ENCODE peak calls at places on chromosomes 6 and 20, in six cellular contexts. V, R, X, Z, T and O are unnamed samples.
A peak's percentile ranks its signal among the peaks of the same experiment; 100 is the strongest.

GRCh38 chr20:6708010-6708409 is 59.5 kb upstream of the BMP2 start:
- DNase-seq in Z (peak; percentile 89), R (peak; percentile 77), X (peak; percentile 67), T (no peak), V (no peak), O (peak; percentile 45)

GRCh38 chr6:170371091-170371490 is 64.5 kb downstream of the FAM120B start:
- DNase-seq in X (no peak), V (no peak), T (no peak), R (no peak), Z (no peak), O (no peak)

GRCh38 chr6:25504661-25505060 is 147.4 kb upstream of the SCGN start:
- DNase-seq in V (no peak), T (no peak), R (peak; percentile 84), Z (peak; percentile 51), X (no peak), O (no peak)

GRCh38 chr20:24694727-24695528 is 225.5 kb downstream of the SYNDIG1 start:
- DNase-seq in X (no peak), V (no peak), T (no peak), R (no peak), Z (no peak), O (no peak)

GRCh38 chr20:25738198-25738597 is 41.5 kb upstream of the ZNF337 start:
- DNase-seq in X (no peak), V (no peak), T (no peak), R (no peak), Z (peak; percentile 81), O (peak; percentile 57)

GRCh38 chr20:33874129-33874528 is 63.0 kb downstream of the CHMP4B start:
- DNase-seq in T (no peak), X (no peak), R (no peak), Z (no peak), V (no peak), O (no peak)

GRCh38 chr6:121158438-121158837 is 175.8 kb downstream of the TBC1D32 start:
- DNase-seq in V (no peak), Z (no peak), X (no peak), T (no peak), R (peak; percentile 10), O (no peak)

GRCh38 chr20:4813076-4813838 is 91.5 kb downstream of the PRND start:
- DNase-seq in R (no peak), T (peak; percentile 51), X (no peak), Z (no peak), V (no peak), O (no peak)

GRCh38 chr20:44074252-44075151 is 112.5 kb downstream of the JPH2 start:
- DNase-seq in T (peak; percentile 28), X (no peak), R (peak; percentile 66), V (no peak), Z (peak; percentile 72), O (peak; percentile 26)

GRCh38 chr20:38363004-38363747 is 16.9 kb downstream of the LBP start:
- DNase-seq in Z (no peak), V (no peak), T (no peak), R (no peak), X (no peak), O (no peak)
- H3K4me3 ChIP-seq in Z (no peak overlapping the region), V (no peak overlapping the region), T (no peak overlapping the region), R (no peak overlapping the region), X (no peak overlapping the region), O (no peak overlapping the region)

GRCh38 chr6:47096233-47096887 is 54.2 kb upstream of the ADGRF1 start:
- DNase-seq in V (no peak), T (no peak), R (no peak), X (no peak), Z (no peak), O (no peak)

GRCh38 chr6:47094351-47094925 is 52.3 kb upstream of the ADGRF1 start:
- DNase-seq in R (peak; percentile 24), X (no peak), Z (peak; percentile 72), T (no peak), V (no peak), O (no peak)

GRCh38 chr6:47093169-47093568 is 51.0 kb upstream of the ADGRF1 start:
- DNase-seq in X (no peak), V (no peak), Z (no peak), T (no peak), R (no peak), O (no peak)

GRCh38 chr6:47090881-47091280 is 48.7 kb upstream of the ADGRF1 start:
- DNase-seq in Z (no peak), X (no peak), T (no peak), R (no peak), V (no peak), O (no peak)

DNA sequence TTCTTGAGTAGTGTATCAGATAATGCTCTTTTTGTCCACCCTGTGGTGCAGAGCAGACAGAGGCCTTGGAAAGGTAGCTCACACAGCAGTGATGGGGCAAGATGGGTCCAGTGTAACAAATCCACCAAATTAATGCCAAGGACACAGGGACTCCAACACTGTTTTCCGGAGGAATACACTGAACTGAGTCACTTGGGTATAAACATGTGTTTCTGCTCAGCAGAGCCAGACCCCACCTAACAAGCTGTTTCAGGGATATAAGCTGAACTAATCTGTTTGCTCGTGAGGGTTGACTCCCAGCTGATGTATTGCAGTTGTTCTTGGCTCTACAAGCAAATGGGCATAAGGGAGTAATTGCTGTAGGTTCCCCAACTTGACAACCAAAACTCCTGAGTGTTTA is 50.1 kb upstream of the ADGRF1 start:
- DNase-seq in V (no peak), Z (no peak), R (peak; percentile 80), T (no peak), X (no peak), O (no peak)
- H3K4me3 ChIP-seq in V (no peak overlapping the region), Z (no peak overlapping the region), R (no peak overlapping the region), T (no peak overlapping the region), X (no peak overlapping the region), O (no peak overlapping the region)

DNA sequence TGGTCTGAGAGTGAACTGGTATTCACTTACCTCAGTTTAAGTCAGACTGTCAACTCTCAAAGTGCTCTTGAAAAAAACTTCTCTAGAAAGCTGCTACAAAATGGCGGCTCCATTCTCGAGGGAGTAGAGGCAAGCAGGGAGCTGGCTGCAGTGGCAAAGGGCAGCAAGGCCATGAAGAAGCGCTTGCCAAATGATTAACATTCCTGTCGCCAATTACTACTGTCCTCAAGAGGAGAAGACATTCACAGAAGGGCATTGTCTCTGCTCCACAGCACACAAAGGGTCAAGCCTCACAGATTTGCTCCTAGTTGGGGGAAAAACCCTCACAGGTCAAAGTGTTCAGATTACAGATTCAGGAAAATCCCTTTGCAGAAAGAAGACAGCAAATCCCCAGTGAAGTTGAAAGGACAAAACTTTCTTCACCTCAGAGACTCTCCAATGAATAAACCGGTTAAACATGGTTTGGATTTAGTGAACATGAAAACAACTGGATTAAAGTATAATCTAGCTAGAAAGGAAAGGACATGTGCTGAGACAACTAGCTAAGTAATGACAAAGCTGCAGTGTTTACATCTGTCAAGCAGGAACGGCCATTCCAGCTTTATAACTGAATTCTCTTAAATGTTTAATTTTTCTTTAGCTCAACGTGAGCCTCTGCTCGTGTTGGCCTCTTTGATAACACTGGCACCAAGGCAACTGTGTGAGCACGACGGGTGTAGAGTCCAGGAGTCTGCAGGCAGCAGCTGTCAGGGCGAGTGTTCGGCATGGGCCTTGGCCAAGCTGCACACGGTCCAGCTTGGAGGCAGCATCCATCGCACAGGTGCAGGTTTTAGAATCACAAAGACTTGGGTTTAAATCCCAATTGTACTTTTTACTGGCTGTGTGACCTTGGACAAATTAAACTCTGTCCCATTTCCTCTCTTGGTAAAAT is 37.6 kb downstream of the NR2E1 start:
- DNase-seq in Z (no peak), V (no peak), T (no peak), X (no peak), R (no peak), O (no peak)
- H3K4me3 ChIP-seq in Z (no peak overlapping the region), V (no peak overlapping the region), T (no peak overlapping the region), X (no peak overlapping the region), R (no peak overlapping the region), O (no peak overlapping the region)

DNA sequence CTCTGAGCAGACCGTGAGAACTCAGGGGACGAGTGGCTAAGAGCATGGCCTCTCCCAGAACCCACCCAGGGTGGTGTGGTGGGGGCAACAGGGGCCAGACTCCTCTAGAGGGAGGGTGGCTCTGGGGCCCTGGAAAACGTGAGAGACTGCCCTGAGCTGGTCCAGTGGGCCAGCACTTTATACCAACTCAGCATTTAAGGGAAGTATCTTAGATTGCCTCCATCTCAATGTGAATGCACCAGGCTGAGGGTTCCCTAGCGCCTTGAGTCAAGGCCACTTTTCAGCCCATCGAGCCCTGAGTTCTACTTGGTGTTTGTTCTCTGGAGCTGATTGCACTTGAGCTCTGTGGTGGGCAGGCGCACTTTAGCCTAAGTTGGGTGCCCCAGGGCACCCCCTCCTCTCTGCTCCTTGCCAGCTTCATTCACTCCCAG is 42.0 kb upstream of the IRF4 start:
- DNase-seq in T (no peak), V (no peak), X (no peak), R (no peak), Z (no peak), O (no peak)
- H3K4me3 ChIP-seq in T (no peak overlapping the region), V (no peak overlapping the region), X (no peak overlapping the region), R (no peak overlapping the region), Z (no peak overlapping the region), O (no peak overlapping the region)

GRCh38 chr6:7725412-7725811 is 487 bp upstream of the BMP6 start:
- DNase-seq in R (no peak), X (no peak), Z (no peak), V (no peak), T (no peak), O (no peak)
- H3K4me3 ChIP-seq in R (peak overlapping the region; percentile 78), X (no peak overlapping the region), Z (no peak overlapping the region), V (peak overlapping the region; percentile 66), T (no peak overlapping the region), O (peak overlapping the region; percentile 59)

DNA sequence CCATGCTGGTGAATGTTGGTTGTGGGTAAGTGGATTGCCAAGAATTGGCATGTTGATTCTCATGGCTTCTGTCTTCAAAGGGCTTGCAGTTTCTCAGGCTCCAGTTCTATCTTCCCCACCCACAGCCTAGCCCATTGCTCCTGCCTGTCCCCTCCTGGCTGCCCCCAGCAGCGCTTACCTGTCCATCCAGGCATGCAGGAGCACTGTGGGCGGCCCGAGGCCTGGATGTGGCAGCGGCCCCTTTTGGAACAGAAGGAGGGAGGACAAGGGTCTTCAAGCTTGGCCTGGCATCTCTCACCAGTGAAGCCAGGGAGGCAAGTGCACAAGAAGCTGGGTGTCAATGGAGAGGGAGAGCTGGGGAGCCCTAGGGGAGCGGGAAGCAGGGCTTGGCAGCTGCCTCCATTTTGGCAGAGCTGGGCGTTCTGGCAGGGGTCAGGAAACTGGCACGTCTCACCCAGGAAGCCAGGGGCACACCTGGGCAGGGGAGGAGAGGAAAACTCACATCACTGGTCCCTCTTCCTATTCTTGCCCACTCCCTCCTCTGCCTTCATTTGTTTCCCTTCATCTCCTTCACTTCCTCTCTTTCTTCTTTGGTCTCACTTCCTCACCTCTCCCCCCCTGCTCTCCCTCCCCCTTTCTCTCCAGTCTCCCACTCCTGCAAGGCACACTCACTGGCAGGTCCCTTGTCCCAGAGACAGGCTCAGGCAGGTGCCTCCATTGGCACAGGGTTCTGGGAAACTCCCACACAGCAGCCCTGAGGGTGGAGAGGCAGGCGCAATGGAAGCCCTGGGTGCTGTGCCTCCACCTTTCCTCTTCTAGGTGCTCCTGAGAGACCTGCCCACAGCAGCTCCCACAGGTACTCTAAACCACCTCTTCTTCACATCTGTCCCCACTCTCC is 1.3 kb downstream of the NOTCH4 start:
- DNase-seq in V (no peak), Z (peak; percentile 52), T (no peak), R (no peak), X (no peak), O (no peak)
- H3K4me3 ChIP-seq in V (no peak overlapping the region), Z (no peak overlapping the region), T (no peak overlapping the region), R (no peak overlapping the region), X (no peak overlapping the region), O (no peak overlapping the region)